ENCODE peak calls at places on chromosomes 12 and 14, in five cellular contexts. S is K562, A is GM12878, Y is HepG2, M is H1. O is an unnamed sample.

GRCh38 chr14:33019346-33019745 is 80.7 kb downstream of the NPAS3 start:
- DNase-seq in S (no peak), A (no peak), Y (no peak), M (no peak), O (no peak)

GRCh38 chr12:121765573-121765972 is 27.9 kb downstream of the RHOF start:
- DNase-seq in S (peak), A (no peak), Y (no peak), M (no peak), O (no peak)

GRCh38 chr12:113422030-113422900 is at the start of gene SDSL:
- DNase-seq in S (peak), A (peak), Y (peak), M (no peak), O (peak)

GRCh38 chr12:29591140-29592020 is 93.9 kb upstream of the OVCH1 start:
- DNase-seq in S (peak), A (no peak), Y (no peak), M (peak), O (peak)

GRCh38 chr12:41521872-41522379 is 333.8 kb downstream of the PDZRN4 start:
- DNase-seq in S (no peak), A (peak), Y (no peak), M (no peak), O (no peak)

GRCh38 chr14:53153702-53154112 is 584 bp upstream of the DDHD1 start:
- DNase-seq in S (no peak), A (no peak), Y (no peak), M (no peak), O (no peak)

GRCh38 chr12:64600164-64600561 is 10.1 kb upstream of the RASSF3 start:
- DNase-seq in S (no peak), A (no peak), Y (no peak), M (no peak), O (no peak)

GRCh38 chr14:100488057-100488456 is 99.2 kb downstream of the BEGAIN start:
- DNase-seq in S (no peak), A (no peak), Y (no peak), M (no peak), O (no peak)

GRCh38 chr12:57615637-57616036 is 4.4 kb downstream of the ARHGEF25 start:
- DNase-seq in S (no peak), A (no peak), Y (no peak), M (no peak), O (no peak)

GRCh38 chr12:1791104-1791927 is 29.0 kb upstream of the LRTM2 start:
- DNase-seq in S (peak), A (peak), Y (peak), M (peak), O (peak)

GRCh38 chr14:32657081-32657480 is 281.6 kb upstream of the NPAS3 start:
- DNase-seq in S (peak), A (peak), Y (peak), M (no peak), O (no peak)

GRCh38 chr14:105526781-105527380 is 498 bp downstream of the TMEM121 start:
- DNase-seq in S (no peak), A (no peak), Y (no peak), M (no peak), O (peak)

DNA sequence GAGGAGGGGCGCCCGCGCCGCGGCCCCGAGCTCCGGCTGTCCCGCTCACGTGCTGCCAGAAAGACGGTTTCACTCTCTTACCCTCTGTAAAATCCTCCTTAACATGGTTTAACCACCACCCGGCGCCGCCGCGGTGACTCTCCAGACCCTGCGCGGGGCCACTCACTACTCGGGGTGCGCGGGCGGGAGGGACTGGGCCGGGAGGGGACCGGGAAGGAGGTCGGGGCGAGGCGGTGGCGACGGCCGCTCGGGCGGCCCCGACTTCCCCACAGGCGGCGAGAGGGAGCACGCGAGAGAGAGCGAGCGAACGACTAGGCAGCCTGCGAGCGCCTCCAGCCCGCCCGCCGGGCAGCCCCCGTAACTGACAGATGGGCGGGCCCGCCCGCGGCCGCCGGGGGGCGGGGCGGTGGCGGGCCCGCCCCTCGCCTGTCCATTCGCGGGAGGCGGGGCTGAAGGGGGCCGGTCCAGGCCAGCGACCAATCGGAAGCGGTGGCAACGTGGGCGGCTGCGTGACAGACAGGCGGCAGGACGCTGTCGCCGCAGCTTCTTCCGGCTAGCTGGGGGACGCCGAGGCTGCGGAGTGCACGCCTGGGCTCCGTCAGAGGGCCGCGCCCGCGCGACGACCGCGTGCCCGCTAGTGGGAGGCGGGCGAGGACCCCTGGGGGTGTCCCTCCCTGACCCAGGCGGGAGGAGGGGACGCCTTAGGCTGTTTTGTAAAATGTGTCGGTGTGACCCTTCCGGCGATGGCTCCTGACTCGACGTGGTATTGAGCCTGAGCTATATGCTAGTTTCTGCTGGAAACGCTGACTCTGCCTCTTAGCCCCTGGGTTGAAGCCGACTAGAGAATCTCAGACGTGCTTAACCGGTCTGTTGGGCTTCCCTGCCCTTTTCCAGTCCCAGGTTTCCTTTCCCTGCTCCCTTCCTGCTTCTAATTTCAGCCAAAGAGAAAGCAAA is at the start of gene EEA1:
- DNase-seq in S (peak), A (peak), Y (peak), M (peak), O (peak)
- TF ChIP-seq CTCF in S (peak), A (peak), Y (peak), M (no peak), O (no peak)

DNA sequence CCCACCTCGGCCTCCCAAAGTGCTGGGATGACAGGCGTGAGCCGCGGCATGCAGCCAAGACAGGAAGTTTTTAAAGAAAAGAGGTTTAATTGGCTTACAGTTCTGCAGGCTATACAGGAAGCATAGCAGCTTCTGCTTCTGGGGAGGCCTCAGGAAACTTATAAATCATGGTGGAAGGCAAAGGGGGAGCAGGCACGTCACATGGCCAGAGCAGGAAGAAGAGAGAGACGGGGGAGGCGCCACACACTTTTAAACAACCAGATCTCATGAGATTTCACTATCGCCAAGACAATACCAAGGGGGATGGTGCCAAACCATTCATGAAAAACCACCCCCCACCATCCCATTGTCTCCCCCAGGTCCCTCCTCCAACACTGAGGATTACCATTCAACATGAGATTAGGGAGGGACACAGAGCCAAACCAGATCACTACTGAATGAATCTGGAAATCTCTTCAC is 14.1 kb downstream of the CCDC63 start:
- DNase-seq in S (no peak), A (no peak), Y (no peak), M (no peak), O (peak)
- TF ChIP-seq CREB1 in S (no peak), A (no peak), Y (no peak), M (no peak), O (no peak)

GRCh38 chr12:119236372-119236771 is 57.6 kb downstream of the HSPB8 start:
- DNase-seq in S (no peak), A (no peak), Y (no peak), M (no peak), O (peak)
- TF ChIP-seq POLR2AphosphoS5 in S (no peak), A (no peak), Y (no peak), M (no peak), O (no peak)

GRCh38 chr12:9936597-9936996 is 4.4 kb upstream of the CLEC2A start:
- DNase-seq in S (no peak), A (no peak), Y (no peak), M (no peak), O (no peak)

GRCh38 chr12:9943244-9943643 is 11.1 kb upstream of the CLEC2A start:
- DNase-seq in S (no peak), A (no peak), Y (no peak), M (no peak), O (peak)

GRCh38 chr12:9941838-9942237 is 9.7 kb upstream of the CLEC2A start:
- DNase-seq in S (no peak), A (no peak), Y (no peak), M (no peak), O (no peak)

GRCh38 chr12:9944404-9944803 is 12.2 kb upstream of the CLEC2A start:
- DNase-seq in S (no peak), A (no peak), Y (no peak), M (no peak), O (no peak)

DNA sequence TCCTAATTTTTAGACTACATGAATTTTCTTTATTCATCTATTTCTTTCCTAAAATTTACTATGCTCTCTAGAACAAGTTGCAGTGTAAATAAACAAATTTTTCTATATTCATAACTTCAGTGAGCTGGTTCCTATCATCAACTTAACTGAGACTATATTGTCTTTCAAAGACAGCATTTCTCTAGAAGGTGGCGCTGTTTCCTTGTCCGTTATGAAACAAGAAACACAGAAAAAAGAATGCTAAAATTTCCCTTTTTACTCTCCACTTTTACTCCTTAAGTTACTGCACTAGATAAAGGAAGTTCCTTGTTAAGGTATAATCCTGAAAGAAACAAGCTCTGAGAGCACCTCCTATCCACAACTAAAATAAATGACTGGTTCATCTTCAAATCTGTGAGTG is 8.2 kb upstream of the CLEC2A start:
- DNase-seq in S (no peak), A (no peak), Y (no peak), M (no peak), O (peak)
- TF ChIP-seq CTCF in S (peak), A (peak), Y (peak), M (no peak), O (peak)

GRCh38 chr12:11981174-11981733 is 89.5 kb upstream of the BCL2L14 start:
- DNase-seq in S (no peak), A (peak), Y (no peak), M (no peak), O (no peak)

GRCh38 chr12:11973396-11973795 is 97.3 kb upstream of the BCL2L14 start:
- DNase-seq in S (no peak), A (no peak), Y (no peak), M (no peak), O (no peak)

GRCh38 chr12:11980133-11980532 is 90.6 kb upstream of the BCL2L14 start:
- DNase-seq in S (no peak), A (peak), Y (no peak), M (no peak), O (no peak)

GRCh38 chr12:11976005-11976404 is 94.7 kb upstream of the BCL2L14 start:
- DNase-seq in S (no peak), A (no peak), Y (no peak), M (no peak), O (no peak)

GRCh38 chr12:11978985-11979384 is 91.8 kb upstream of the BCL2L14 start:
- DNase-seq in S (no peak), A (no peak), Y (no peak), M (no peak), O (no peak)
- TF ChIP-seq CREB1 in S (no peak), A (no peak), Y (no peak), M (no peak), O (no peak)

GRCh38 chr14:54712371-54712998 is 145.6 kb downstream of the SAMD4A start:
- DNase-seq in S (no peak), A (no peak), Y (no peak), M (no peak), O (no peak)
- TF ChIP-seq POLR2AphosphoS5 in S (no peak), A (no peak), Y (no peak), M (no peak), O (no peak)

GRCh38 chr14:41586237-41586636 is 20.4 kb upstream of the LRFN5 start:
- DNase-seq in S (no peak), A (no peak), Y (no peak), M (no peak), O (no peak)
- TF ChIP-seq CTCF in S (no peak), A (no peak), Y (no peak), M (no peak), O (no peak)

DNA sequence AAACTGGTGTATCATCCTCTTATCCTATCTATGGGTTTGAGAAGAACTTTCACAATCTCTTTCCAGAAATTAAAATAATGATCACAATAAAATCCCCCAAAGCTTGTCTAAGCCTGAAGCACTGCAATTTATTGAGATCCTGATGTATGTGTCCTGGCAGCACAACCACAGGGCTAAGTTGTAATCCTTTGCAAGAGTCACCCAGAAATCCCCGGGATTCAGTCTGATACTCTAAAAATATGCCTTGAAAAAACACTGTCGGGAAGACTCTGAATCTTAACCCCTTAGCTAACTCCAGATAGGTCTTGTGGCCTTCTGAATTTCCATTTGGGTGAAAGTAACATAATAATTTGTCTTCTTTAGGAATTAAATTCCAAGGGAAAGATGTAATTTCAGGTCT is 40.3 kb upstream of the STXBP6 start:
- DNase-seq in S (no peak), A (no peak), Y (no peak), M (no peak), O (no peak)
- TF ChIP-seq CREB1 in S (no peak), A (no peak), Y (no peak), M (no peak), O (no peak)

O was measured in GM23338.